ENCODE peak calls at places on chromosome 1, in five cellular contexts. D is fibroblast of lung, L is K562, F is neural progenitor cell, K is H1. T is an unnamed sample. For H3K79me2, the result is how much of the 10 kb centered on the place peaks cover.

GRCh38 chr1:17010601-17011438 is 908 bp downstream of the ATP13A2 start:
- DNase-seq in D (peak), L (no peak), F (peak), K (no peak), T (peak)

GRCh38 chr1:208167229-208167869 is 76.8 kb downstream of the PLXNA2 start:
- DNase-seq in D (no peak), L (no peak), F (no peak), K (no peak), T (no peak)

GRCh38 chr1:61253059-61253735 is 170.8 kb downstream of the NFIA start:
- DNase-seq in D (peak), L (peak), F (no peak), K (no peak), T (peak)

GRCh38 chr1:8197493-8198282 is 120.2 kb upstream of the SLC45A1 start:
- DNase-seq in D (peak), L (peak), F (no peak), K (no peak), T (peak)

GRCh38 chr1:1921901-1922753 is 3.0 kb upstream of the TMEM52 start:
- DNase-seq in D (no peak), L (no peak), F (no peak), K (no peak), T (no peak)

GRCh38 chr1:164787834-164788231 is 228.8 kb downstream of the PBX1 start:
- DNase-seq in D (no peak), L (no peak), F (no peak), K (no peak), T (no peak)

GRCh38 chr1:27772071-27772470 is 948 bp upstream of the STX12 start:
- DNase-seq in D (peak), L (no peak), F (no peak), K (no peak), T (peak)

GRCh38 chr1:171902527-171902926 is 61.2 kb downstream of the DNM3 start:
- DNase-seq in D (no peak), L (no peak), F (no peak), K (no peak), T (no peak)

GRCh38 chr1:224447251-224447650 is 12.7 kb upstream of the WDR26 start:
- DNase-seq in D (peak), L (no peak), F (no peak), K (no peak), T (peak)

GRCh38 chr1:115547661-115548060 is 94.1 kb upstream of the VANGL1 start:
- DNase-seq in D (no peak), L (no peak), F (no peak), K (no peak), T (no peak)

GRCh38 chr1:184933944-184934343 is 40.4 kb downstream of the NIBAN1 start:
- DNase-seq in D (no peak), L (no peak), F (no peak), K (no peak), T (no peak)

GRCh38 chr1:14182801-14183200 is 415.7 kb upstream of the KAZN start:
- DNase-seq in D (no peak), L (no peak), F (no peak), K (no peak), T (no peak)

GRCh38 chr1:169491845-169492281 is 6.1 kb upstream of the SLC19A2 start:
- DNase-seq in D (no peak), L (no peak), F (no peak), K (no peak), T (peak)

GRCh38 chr1:155321577-155322497 is 1.1 kb downstream of the RUSC1 start:
- DNase-seq in D (no peak), L (no peak), F (peak), K (peak), T (peak)

GRCh38 chr1:57058652-57059501 is 93.1 kb upstream of the C8B start:
- DNase-seq in D (no peak), L (no peak), F (no peak), K (no peak), T (no peak)

GRCh38 chr1:86778510-86779218 is 74.3 kb downstream of the SH3GLB1 start:
- DNase-seq in D (peak), L (peak), F (no peak), K (no peak), T (peak)

GRCh38 chr1:93701619-93702018 is 20.0 kb upstream of the BCAR3 start:
- DNase-seq in D (peak), L (no peak), F (no peak), K (no peak), T (peak)

GRCh38 chr1:70948618-70949017 is 99.0 kb downstream of the PTGER3 start:
- DNase-seq in D (no peak), L (no peak), F (no peak), K (no peak), T (no peak)

GRCh38 chr1:82317671-82318070 is 516.9 kb downstream of the ADGRL2 start:
- DNase-seq in D (no peak), L (no peak), F (no peak), K (no peak), T (no peak)

GRCh38 chr1:13812456-13813397 is 112.7 kb downstream of the PRDM2 start:
- DNase-seq in D (no peak), L (no peak), F (no peak), K (no peak), T (peak)

GRCh38 chr1:43651188-43651587 is 1.2 kb downstream of the KDM4A start:
- DNase-seq in D (no peak), L (peak), F (peak), K (no peak), T (peak)

GRCh38 chr1:108141604-108142003 is 58.5 kb downstream of the SLC25A24 start:
- DNase-seq in D (peak), L (no peak), F (no peak), K (no peak), T (peak)

GRCh38 chr1:88224940-88225339 is 459.1 kb upstream of the PKN2 start:
- DNase-seq in D (no peak), L (no peak), F (no peak), K (no peak), T (no peak)

GRCh38 chr1:67896826-67897225 is 63.6 kb upstream of the GNG12 start:
- DNase-seq in D (no peak), L (no peak), F (no peak), K (no peak), T (no peak)

GRCh38 chr1:42957880-42958487 is 684 bp downstream of the SLC2A1 start:
- DNase-seq in D (peak), L (peak), F (peak), K (peak), T (peak)

GRCh38 chr1:20183876-20184275 is 2.0 kb upstream of the UBXN10 start:
- DNase-seq in D (no peak), L (no peak), F (no peak), K (no peak), T (no peak)

GRCh38 chr1:234111458-234112142 is 207.1 kb downstream of the SLC35F3 start:
- DNase-seq in D (peak), L (peak), F (peak), K (peak), T (peak)

GRCh38 chr1:112453876-112454275 is 54.9 kb upstream of the WNT2B start:
- DNase-seq in D (no peak), L (no peak), F (no peak), K (no peak), T (no peak)

GRCh38 chr1:84855168-84855567 is 37.8 kb downstream of the LPAR3 start:
- DNase-seq in D (peak), L (no peak), F (no peak), K (no peak), T (peak)

GRCh38 chr1:151774540-151774939 is 11.2 kb upstream of the MRPL9 start:
- DNase-seq in D (no peak), L (peak), F (no peak), K (no peak), T (no peak)

GRCh38 chr1:31617917-31618746 is 643 bp downstream of the HCRTR1 start:
- DNase-seq in D (peak), L (peak), F (peak), K (peak), T (peak)

GRCh38 chr1:10671551-10672375 is 124.7 kb downstream of the CASZ1 start:
- DNase-seq in D (no peak), L (no peak), F (no peak), K (no peak), T (no peak)

GRCh38 chr1:81155131-81155530 is 645.6 kb upstream of the ADGRL2 start:
- DNase-seq in D (peak), L (no peak), F (no peak), K (no peak), T (peak)

GRCh38 chr1:2968471-2968881 is 52.8 kb upstream of the ACTRT2 start:
- DNase-seq in D (no peak), L (no peak), F (no peak), K (no peak), T (no peak)

GRCh38 chr1:194908643-194909042 is 1699.6 kb downstream of the KCNT2 start:
- DNase-seq in D (peak), L (no peak), F (no peak), K (no peak), T (no peak)

GRCh38 chr1:10265936-10266335 is 55.6 kb downstream of the KIF1B start:
- DNase-seq in D (no peak), L (no peak), F (no peak), K (no peak), T (no peak)

GRCh38 chr1:147497826-147498225 is 43.5 kb upstream of the BCL9 start:
- DNase-seq in D (no peak), L (no peak), F (no peak), K (no peak), T (no peak)

GRCh38 chr1:155127105-155127671 is 488 bp upstream of the EFNA1 start:
- DNase-seq in D (peak), L (no peak), F (peak), K (peak), T (peak)

GRCh38 chr1:154420172-154420571 is 15.0 kb downstream of the IL6R start:
- DNase-seq in D (peak), L (no peak), F (no peak), K (no peak), T (peak)

DNA sequence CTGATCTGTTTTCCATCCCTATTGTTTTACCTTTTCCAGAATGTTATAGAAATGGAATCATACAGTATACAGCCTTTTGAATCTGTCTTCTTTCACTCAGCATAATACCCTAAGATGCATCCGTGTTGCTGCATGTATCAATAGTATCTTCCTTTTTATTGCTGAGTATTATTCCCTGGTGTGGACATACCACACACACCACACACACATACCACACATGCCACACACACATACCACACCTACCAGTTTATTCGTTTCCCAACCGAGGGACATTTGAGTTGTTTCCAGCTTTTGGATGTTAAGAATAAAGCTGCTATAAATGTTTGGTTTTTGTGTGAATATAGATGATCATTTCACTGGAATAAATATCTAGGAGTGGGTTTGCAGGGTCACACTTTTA is 22.2 kb upstream of the SLC30A1 start:
- DNase-seq in D (no peak), L (no peak), F (no peak), K (no peak), T (no peak)
- TF ChIP-seq EZH2 in D (no peak), L (no peak), F (no peak), K (no peak), T (no peak)

GRCh38 chr1:222970040-222970439 is 155.2 kb downstream of the DISP1 start:
- DNase-seq in D (no peak), L (no peak), F (no peak), K (no peak), T (no peak)

GRCh38 chr1:222974496-222974895 is 159.7 kb downstream of the DISP1 start:
- DNase-seq in D (peak), L (no peak), F (no peak), K (no peak), T (peak)

GRCh38 chr1:222973561-222973960 is 158.7 kb downstream of the DISP1 start:
- DNase-seq in D (no peak), L (no peak), F (no peak), K (no peak), T (no peak)

GRCh38 chr1:222975472-222976122 is 160.8 kb downstream of the DISP1 start:
- DNase-seq in D (peak), L (no peak), F (no peak), K (no peak), T (peak)

GRCh38 chr1:222970711-222971110 is 155.9 kb downstream of the DISP1 start:
- DNase-seq in D (no peak), L (no peak), F (no peak), K (no peak), T (no peak)
- H2AFZ ChIP-seq in D (no peak), L (no peak), F (no peak), K (no peak), T (no peak)

DNA sequence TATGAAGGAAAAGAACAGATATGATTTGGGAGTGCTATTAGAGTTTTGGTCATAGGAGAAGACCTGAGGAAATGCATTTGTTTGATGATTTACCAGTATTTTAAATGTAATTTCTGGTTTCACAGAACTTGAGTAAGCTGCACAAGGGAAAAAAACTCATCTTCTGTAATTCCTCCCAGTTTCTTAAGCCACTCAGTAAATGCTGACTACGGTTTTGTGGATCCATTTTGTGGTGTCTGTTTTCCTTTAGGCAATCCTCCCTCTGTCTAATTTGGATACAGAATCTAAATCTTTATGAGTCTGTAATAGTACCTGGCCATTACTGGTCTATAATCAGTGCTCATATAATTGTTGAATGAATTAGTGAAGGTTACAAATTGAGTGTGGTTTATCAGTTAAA is 72.0 kb downstream of the OLFML2B start:
- DNase-seq in D (no peak), L (no peak), F (no peak), K (no peak), T (no peak)
- H3K79me2 ChIP-seq in D (under half), L (under half), F (under half), K (under half), T (under half)

GRCh38 chr1:50424940-50425375 is 1.7 kb upstream of the DMRTA2 start:
- DNase-seq in D (no peak), L (no peak), F (peak), K (peak), T (no peak)
- TF ChIP-seq EZH2 in D (peak), L (no peak), F (peak), K (peak), T (no peak)

DNA sequence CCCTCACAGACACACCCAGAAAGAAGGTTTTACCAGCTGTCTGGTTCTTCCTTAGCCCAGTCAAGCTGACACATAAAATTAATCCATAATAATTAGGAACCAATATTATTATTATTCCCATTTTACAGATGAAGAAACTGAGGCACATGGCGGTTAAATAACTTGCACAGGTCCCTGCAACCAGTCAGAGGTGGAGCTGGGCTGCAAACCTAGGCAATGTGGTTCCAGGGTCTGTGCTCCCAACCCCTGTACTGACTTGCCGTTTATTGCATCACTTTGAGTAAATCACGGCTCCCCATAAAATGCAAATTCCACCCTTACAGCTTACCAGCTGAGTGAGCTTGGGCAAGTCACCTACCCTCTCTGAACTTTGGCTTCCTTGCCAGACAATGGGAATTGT is 179.2 kb upstream of the POU3F1 start:
- DNase-seq in D (no peak), L (no peak), F (no peak), K (no peak), T (no peak)
- H2AFZ ChIP-seq in D (no peak), L (no peak), F (no peak), K (no peak), T (no peak)

T was measured in GM23248.